ENCODE peak calls at places on chromosomes 3 and 15, in ten cellular contexts. V is coronary artery; C is left ventricle myocardium inferior; O is hepatocyte; T is IMR-90; M is mammary epithelial cell; R is naive thymus-derived CD4-positive, alpha-beta T cell; W is stomach; H is A549; N is psoas muscle. Q is an unnamed sample.

GRCh38 chr3:194212869-194213320 is 76.9 kb downstream of the HES1 start:
- DNase-seq in V (no peak), C (no peak), O (no peak), T (no peak), M (no peak), R (no peak), W (no peak), H (no peak), N (no peak), Q (no peak)

GRCh38 chr15:82646250-82647044 is 716 bp downstream of the CPEB1 start:
- DNase-seq in V (no peak), C (no peak), O (peak), T (no peak), M (no peak), R (no peak), W (no peak), H (no peak), N (peak), Q (no peak)

GRCh38 chr3:11717768-11718581 is 74.3 kb upstream of the VGLL4 start:
- DNase-seq in V (no peak), C (no peak), O (peak), T (peak), M (peak), R (no peak), W (no peak), H (peak), N (no peak), Q (no peak)

GRCh38 chr3:40254898-40255297 is 54.6 kb upstream of the EIF1B start:
- DNase-seq in V (no peak), C (no peak), O (no peak), T (no peak), M (no peak), R (no peak), W (no peak), H (no peak), N (no peak), Q (no peak)

GRCh38 chr15:75347222-75348033 is 589 bp downstream of the NEIL1 start:
- DNase-seq in V (no peak), C (peak), O (peak), T (no peak), M (no peak), R (peak), W (peak), H (peak), N (peak), Q (no peak)

GRCh38 chr15:22827125-22827524 is 11.3 kb upstream of the NIPA2 start:
- DNase-seq in V (no peak), C (no peak), O (no peak), T (no peak), M (no peak), R (no peak), W (no peak), H (no peak), N (no peak), Q (no peak)

GRCh38 chr15:101539930-101540329 is 50.4 kb upstream of the PCSK6 start:
- DNase-seq in V (peak), C (no peak), O (no peak), T (no peak), M (no peak), R (no peak), W (no peak), H (no peak), N (no peak), Q (no peak)

GRCh38 chr15:101675796-101676582 is 23.8 kb upstream of the TM2D3 start:
- DNase-seq in V (no peak), C (no peak), O (no peak), T (peak), M (peak), R (no peak), W (no peak), H (peak), N (no peak), Q (no peak)

GRCh38 chr3:17753271-17753992 is 11.0 kb upstream of the TBC1D5 start:
- DNase-seq in V (no peak), C (no peak), O (no peak), T (no peak), M (no peak), R (no peak), W (no peak), H (no peak), N (no peak), Q (no peak)

DNA sequence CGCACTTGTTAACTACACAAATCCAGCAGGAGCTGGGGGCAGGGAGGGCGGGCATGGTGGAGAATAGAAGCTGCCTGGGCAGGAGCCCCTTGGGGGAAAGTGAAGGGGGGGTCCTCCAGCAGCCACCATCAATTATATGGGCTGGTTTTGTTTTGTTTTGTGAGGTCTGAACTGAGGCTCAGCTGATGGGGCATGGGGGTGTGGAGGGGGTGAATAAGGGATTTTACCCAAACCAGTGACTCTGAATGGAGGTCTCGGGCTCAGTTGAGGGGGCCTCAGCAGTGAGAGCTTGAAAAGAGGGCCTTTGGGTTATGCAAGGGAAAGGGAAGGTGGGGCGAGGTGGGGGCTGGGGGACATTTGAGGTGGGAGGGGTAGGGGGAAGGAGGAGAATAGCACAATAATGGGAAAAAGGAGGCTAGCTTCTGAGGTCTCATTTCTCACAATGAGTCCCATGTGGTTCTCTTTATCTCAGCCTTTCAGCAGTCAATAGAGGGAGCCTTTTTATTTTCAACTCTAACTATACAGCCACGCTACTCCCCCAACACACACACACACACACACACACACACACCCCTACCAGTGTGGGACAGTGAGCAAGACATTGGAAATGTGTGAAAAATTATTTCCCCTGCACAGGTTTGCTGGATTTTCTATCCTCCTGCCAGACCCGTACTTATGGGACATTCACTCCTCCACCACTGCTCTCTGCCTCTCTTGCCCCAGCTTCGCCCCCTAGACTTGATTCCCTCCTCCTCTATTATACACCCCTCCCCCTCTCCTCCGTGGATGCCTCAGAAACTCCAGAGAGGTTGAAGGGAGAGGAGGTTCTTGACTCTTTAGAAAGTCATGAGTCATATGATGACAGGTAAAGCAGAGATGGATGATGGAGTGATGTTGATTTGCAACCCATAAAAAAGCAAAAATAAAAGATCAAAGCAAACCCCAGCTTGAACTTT is 96.0 kb downstream of the GTPBP8 start:
- DNase-seq in V (no peak), C (no peak), O (peak), T (no peak), M (no peak), R (no peak), W (no peak), H (peak), N (no peak), Q (no peak)
- H3K27ac ChIP-seq in V (no peak), C (no peak), O (no peak), T (no peak), M (no peak), R (no peak), W (no peak), H (peak), N (no peak), Q (no peak)

GRCh38 chr15:90598679-90599078 is 69.0 kb downstream of the CRTC3 start:
- DNase-seq in V (no peak), C (no peak), O (no peak), T (no peak), M (no peak), R (no peak), W (no peak), H (no peak), N (no peak), Q (no peak)

GRCh38 chr15:90598053-90598577 is 68.4 kb downstream of the CRTC3 start:
- DNase-seq in V (no peak), C (peak), O (peak), T (no peak), M (no peak), R (no peak), W (peak), H (no peak), N (peak), Q (no peak)

GRCh38 chr15:90599116-90599515 is 69.4 kb downstream of the CRTC3 start:
- DNase-seq in V (no peak), C (no peak), O (no peak), T (no peak), M (no peak), R (no peak), W (no peak), H (no peak), N (no peak), Q (no peak)

GRCh38 chr15:90596943-90597342 is 67.2 kb downstream of the CRTC3 start:
- DNase-seq in V (no peak), C (no peak), O (no peak), T (no peak), M (no peak), R (no peak), W (no peak), H (no peak), N (no peak), Q (no peak)

DNA sequence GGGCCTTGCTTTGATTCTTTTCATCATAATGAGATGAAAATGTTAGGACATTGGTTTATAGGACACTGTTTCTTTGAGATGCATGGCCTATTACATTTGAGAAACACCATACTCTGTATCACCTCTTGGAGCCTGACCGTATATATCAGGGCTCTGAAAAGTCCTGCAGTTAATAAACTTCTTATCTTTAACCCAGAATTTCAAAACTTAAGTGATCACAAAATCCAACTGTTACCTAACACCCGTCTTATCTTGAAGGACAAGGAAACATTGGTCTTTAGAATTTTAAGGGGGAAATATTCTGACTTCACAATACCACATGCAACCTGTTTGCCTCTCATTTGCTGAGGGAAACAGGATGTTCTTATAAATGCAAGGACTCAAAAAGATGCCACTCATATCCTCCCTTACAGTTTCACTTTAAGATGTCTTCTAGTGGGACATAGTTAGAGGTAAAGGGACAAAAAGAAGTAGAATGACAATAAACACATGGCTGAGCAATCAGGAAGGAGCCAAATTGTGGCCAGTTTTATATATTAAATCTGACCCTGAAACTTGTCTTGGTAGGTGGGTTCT is 67.8 kb downstream of the CRTC3 start:
- DNase-seq in V (no peak), C (no peak), O (no peak), T (no peak), M (no peak), R (no peak), W (no peak), H (no peak), N (no peak), Q (no peak)
- H3K27ac ChIP-seq in V (peak), C (peak), O (peak), T (no peak), M (no peak), R (peak), W (peak), H (no peak), N (peak), Q (no peak)

DNA sequence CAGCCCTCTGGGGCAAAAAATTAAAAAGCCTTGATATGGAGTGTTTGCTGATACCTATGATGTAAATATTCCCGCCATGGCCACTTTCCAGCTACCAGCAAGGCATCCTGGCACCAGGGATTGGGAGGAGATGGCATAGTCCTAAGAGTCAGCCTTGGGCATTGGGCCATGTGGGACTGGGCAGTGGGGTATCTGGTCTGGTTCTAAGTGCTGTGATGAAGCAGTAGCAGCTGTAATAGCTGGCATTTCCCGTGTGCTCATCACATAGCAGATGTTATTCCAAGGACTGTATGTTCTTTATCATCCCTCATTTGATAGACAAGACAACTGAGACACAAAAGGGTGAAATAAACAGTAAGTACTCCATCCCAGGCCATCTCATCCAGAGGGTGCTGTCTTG is 6.9 kb upstream of the SACM1L start:
- DNase-seq in V (no peak), C (no peak), O (no peak), T (no peak), M (no peak), R (no peak), W (no peak), H (no peak), N (peak), Q (no peak)
- H3K27ac ChIP-seq in V (no peak), C (no peak), O (peak), T (no peak), M (no peak), R (no peak), W (no peak), H (no peak), N (no peak), Q (no peak)

DNA sequence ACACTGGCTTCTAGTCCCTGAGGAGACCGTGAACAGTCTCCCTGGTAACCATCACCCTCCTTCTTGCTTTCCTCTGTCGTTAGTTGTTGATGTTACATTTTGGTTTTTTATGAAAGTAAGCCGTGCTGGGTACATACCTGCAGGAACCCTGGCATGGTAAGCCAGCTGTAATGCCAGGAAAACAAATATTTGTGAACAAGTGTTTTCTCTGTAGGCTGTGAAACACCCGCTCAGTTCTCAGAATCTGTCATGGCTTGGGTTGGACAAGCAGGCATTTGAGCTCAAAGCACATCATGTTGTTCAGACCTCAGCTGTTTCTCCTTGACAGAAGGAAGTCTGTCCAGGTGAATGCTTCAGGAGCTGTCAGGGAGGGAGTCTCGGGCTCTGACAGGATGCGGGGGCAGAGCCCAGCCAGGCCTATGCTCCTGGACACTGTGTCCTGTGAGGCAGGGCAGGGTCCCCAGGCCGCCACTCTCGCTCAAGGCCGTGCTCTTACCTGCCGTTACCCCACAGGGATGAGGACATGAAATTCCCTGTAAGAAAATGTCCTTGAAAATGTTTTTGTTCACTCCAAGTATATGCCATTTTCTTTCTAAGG is 63.7 kb downstream of the BOC start:
- DNase-seq in V (no peak), C (no peak), O (no peak), T (no peak), M (no peak), R (no peak), W (no peak), H (no peak), N (no peak), Q (no peak)
- H3K27ac ChIP-seq in V (no peak), C (peak), O (no peak), T (no peak), M (no peak), R (no peak), W (peak), H (no peak), N (peak), Q (no peak)

GRCh38 chr3:4583441-4583840 is 90.3 kb downstream of the ITPR1 start:
- DNase-seq in V (no peak), C (no peak), O (no peak), T (peak), M (no peak), R (no peak), W (no peak), H (no peak), N (no peak), Q (no peak)
- H3K27ac ChIP-seq in V (peak), C (peak), O (peak), T (peak), M (peak), R (no peak), W (peak), H (no peak), N (peak), Q (no peak)